ENCODE peak calls at places on chromosomes 3 and 15, in five cellular contexts. One of them, this sample, is unnamed.

GRCh38 chr3:26621176-26621575 is 1.4 kb upstream of the LRRC3B start:
- DNase-seq in HuH-7: no peak
- DNase-seq in HFF-Myc: no peak
- DNase-seq in PC-3: no peak
- DNase-seq in tibial artery: no peak
- DNase-seq in this sample: no peak

GRCh38 chr3:139601191-139601961 is 61.8 kb upstream of the RBP1 start:
- DNase-seq in HuH-7: no peak
- DNase-seq in tibial artery: no peak
- DNase-seq in PC-3: peak; percentile 27
- DNase-seq in HFF-Myc: no peak
- DNase-seq in this sample: no peak

GRCh38 chr3:171644681-171645080 is 165.6 kb downstream of the PLD1 start:
- DNase-seq in PC-3: no peak
- DNase-seq in tibial artery: no peak
- DNase-seq in HFF-Myc: no peak
- DNase-seq in HuH-7: no peak
- DNase-seq in this sample: no peak

GRCh38 chr3:53150247-53151085 is 10.5 kb upstream of the PRKCD start:
- DNase-seq in tibial artery: no peak
- DNase-seq in HuH-7: no peak
- DNase-seq in PC-3: peak; percentile 96
- DNase-seq in HFF-Myc: no peak
- DNase-seq in this sample: no peak

GRCh38 chr15:22850055-22850454 is 11.6 kb downstream of the NIPA2 start:
- DNase-seq in PC-3: no peak
- DNase-seq in HuH-7: no peak
- DNase-seq in tibial artery: no peak
- DNase-seq in HFF-Myc: no peak
- DNase-seq in this sample: no peak

GRCh38 chr3:100087203-100087602 is 27.1 kb downstream of the FILIP1L start:
- DNase-seq in HFF-Myc: no peak
- DNase-seq in PC-3: peak; percentile 83
- DNase-seq in HuH-7: no peak
- DNase-seq in tibial artery: no peak
- DNase-seq in this sample: no peak

GRCh38 chr3:120364821-120365220 is 15.7 kb upstream of the LRRC58 start:
- DNase-seq in PC-3: no peak
- DNase-seq in HuH-7: no peak
- DNase-seq in HFF-Myc: no peak
- DNase-seq in tibial artery: no peak
- DNase-seq in this sample: no peak

GRCh38 chr15:49706805-49707204 is 86.0 kb downstream of the DTWD1 start:
- DNase-seq in HuH-7: no peak
- DNase-seq in HFF-Myc: no peak
- DNase-seq in PC-3: no peak
- DNase-seq in tibial artery: no peak
- DNase-seq in this sample: no peak

GRCh38 chr3:123518892-123519485 is 65.9 kb downstream of the HACD2 start:
- DNase-seq in HFF-Myc: no peak
- DNase-seq in HuH-7: no peak
- DNase-seq in PC-3: no peak
- DNase-seq in tibial artery: no peak
- DNase-seq in this sample: no peak

GRCh38 chr15:52006702-52007340 is 12.2 kb upstream of the MAPK6 start:
- DNase-seq in tibial artery: no peak
- DNase-seq in HFF-Myc: no peak
- DNase-seq in PC-3: no peak
- DNase-seq in HuH-7: no peak
- DNase-seq in this sample: no peak

GRCh38 chr3:16231983-16232382 is 32.8 kb downstream of the DPH3 start:
- DNase-seq in PC-3: no peak
- DNase-seq in HuH-7: no peak
- DNase-seq in tibial artery: no peak
- DNase-seq in HFF-Myc: no peak
- DNase-seq in this sample: no peak

GRCh38 chr3:66582721-66583141 is 81.9 kb upstream of the LRIG1 start:
- DNase-seq in HuH-7: no peak
- DNase-seq in tibial artery: no peak
- DNase-seq in PC-3: no peak
- DNase-seq in HFF-Myc: no peak
- DNase-seq in this sample: no peak

GRCh38 chr3:29466442-29466841 is 185.6 kb downstream of the RBMS3 start:
- DNase-seq in HuH-7: no peak
- DNase-seq in HFF-Myc: no peak
- DNase-seq in PC-3: no peak
- DNase-seq in tibial artery: no peak
- DNase-seq in this sample: no peak

GRCh38 chr3:159480046-159480445 is 508.6 kb upstream of the IL12A start:
- DNase-seq in HFF-Myc: no peak
- DNase-seq in HuH-7: no peak
- DNase-seq in tibial artery: no peak
- DNase-seq in PC-3: no peak
- DNase-seq in this sample: no peak

GRCh38 chr3:73950781-73951180 is 326.0 kb upstream of the PDZRN3 start:
- DNase-seq in HFF-Myc: no peak
- DNase-seq in HuH-7: no peak
- DNase-seq in PC-3: no peak
- DNase-seq in tibial artery: no peak
- DNase-seq in this sample: no peak

GRCh38 chr15:76057332-76058000 is 2.3 kb upstream of the TMEM266 start:
- DNase-seq in tibial artery: no peak
- DNase-seq in HuH-7: peak; percentile 63
- DNase-seq in HFF-Myc: peak; percentile 14
- DNase-seq in PC-3: peak; percentile 66
- DNase-seq in this sample: no peak

GRCh38 chr3:36701903-36702374 is 62.4 kb downstream of the DCLK3 start:
- DNase-seq in HFF-Myc: peak; percentile 59
- DNase-seq in PC-3: peak; percentile 98
- DNase-seq in HuH-7: no peak
- DNase-seq in tibial artery: no peak
- DNase-seq in this sample: no peak

GRCh38 chr3:105399611-105400010 is 32.9 kb downstream of the ALCAM start:
- DNase-seq in HuH-7: no peak
- DNase-seq in tibial artery: no peak
- DNase-seq in PC-3: no peak
- DNase-seq in HFF-Myc: no peak
- DNase-seq in this sample: no peak

GRCh38 chr3:170007031-170007663 is 30.6 kb upstream of the GPR160 start:
- DNase-seq in PC-3: no peak
- DNase-seq in tibial artery: no peak
- DNase-seq in HFF-Myc: peak; percentile 5
- DNase-seq in HuH-7: no peak
- DNase-seq in this sample: no peak

GRCh38 chr3:19866751-19867347 is 67.2 kb downstream of the EFHB start:
- DNase-seq in PC-3: peak; percentile 82
- DNase-seq in tibial artery: no peak
- DNase-seq in HuH-7: peak; percentile 68
- DNase-seq in HFF-Myc: no peak
- DNase-seq in this sample: peak; percentile 23

GRCh38 chr3:139006051-139006716 is at the start of gene PRR23A:
- DNase-seq in HuH-7: no peak
- DNase-seq in HFF-Myc: no peak
- DNase-seq in tibial artery: no peak
- DNase-seq in PC-3: no peak
- DNase-seq in this sample: no peak

GRCh38 chr3:141410861-141411771 is 42.8 kb downstream of the ZBTB38 start:
- DNase-seq in HFF-Myc: no peak
- DNase-seq in tibial artery: no peak
- DNase-seq in HuH-7: no peak
- DNase-seq in PC-3: peak; percentile 46
- DNase-seq in this sample: no peak

GRCh38 chr15:78284758-78285157 is 14.7 kb downstream of the SKIC8 start:
- DNase-seq in HFF-Myc: no peak
- DNase-seq in HuH-7: no peak
- DNase-seq in PC-3: no peak
- DNase-seq in tibial artery: no peak
- DNase-seq in this sample: no peak

GRCh38 chr15:78174398-78174797 is 25.2 kb downstream of the IDH3A start:
- DNase-seq in HFF-Myc: no peak
- DNase-seq in HuH-7: no peak
- DNase-seq in PC-3: no peak
- DNase-seq in tibial artery: no peak
- DNase-seq in this sample: no peak

GRCh38 chr3:184289426-184289938 is 9.6 kb upstream of the PSMD2 start:
- DNase-seq in HFF-Myc: peak; percentile 32
- DNase-seq in PC-3: peak; percentile 71
- DNase-seq in tibial artery: no peak
- DNase-seq in HuH-7: peak; percentile 89
- DNase-seq in this sample: no peak

GRCh38 chr3:141050913-141051632 is at the start of gene SPSB4:
- DNase-seq in tibial artery: no peak
- DNase-seq in PC-3: no peak
- DNase-seq in HuH-7: peak; percentile 73
- DNase-seq in HFF-Myc: no peak
- DNase-seq in this sample: peak; percentile 88

GRCh38 chr3:23422511-23422851 is 219.4 kb downstream of the UBE2E2 start:
- DNase-seq in HFF-Myc: no peak
- DNase-seq in HuH-7: no peak
- DNase-seq in PC-3: no peak
- DNase-seq in tibial artery: no peak
- DNase-seq in this sample: no peak

GRCh38 chr15:37109151-37109912 is 9.0 kb upstream of the MEIS2 start:
- DNase-seq in HuH-7: no peak
- DNase-seq in HFF-Myc: no peak
- DNase-seq in PC-3: no peak
- DNase-seq in tibial artery: no peak
- DNase-seq in this sample: no peak

GRCh38 chr3:143171656-143172055 is 52.1 kb downstream of the CHST2 start:
- DNase-seq in tibial artery: no peak
- DNase-seq in HFF-Myc: no peak
- DNase-seq in PC-3: no peak
- DNase-seq in HuH-7: no peak
- DNase-seq in this sample: no peak

GRCh38 chr3:55724851-55725250 is 237.7 kb upstream of the WNT5A start:
- DNase-seq in tibial artery: no peak
- DNase-seq in HFF-Myc: no peak
- DNase-seq in PC-3: no peak
- DNase-seq in HuH-7: no peak
- DNase-seq in this sample: no peak

GRCh38 chr15:65990298-65990981 is 121.1 kb downstream of the RAB11A start:
- DNase-seq in HFF-Myc: no peak
- DNase-seq in HuH-7: no peak
- DNase-seq in tibial artery: no peak
- DNase-seq in PC-3: no peak
- DNase-seq in this sample: no peak

GRCh38 chr3:4828279-4829030 is 150.8 kb upstream of the BHLHE40 start:
- DNase-seq in HFF-Myc: no peak
- DNase-seq in HuH-7: no peak
- DNase-seq in PC-3: no peak
- DNase-seq in tibial artery: peak; percentile 74
- DNase-seq in this sample: peak; percentile 38

GRCh38 chr3:12898290-12898979 is 57.1 kb upstream of the RPL32 start:
- DNase-seq in tibial artery: no peak
- DNase-seq in PC-3: no peak
- DNase-seq in HFF-Myc: no peak
- DNase-seq in HuH-7: no peak
- DNase-seq in this sample: no peak

This sample was measured in heart left ventricle.